ENCODE peak calls at places on chromosome 2, in four cellular contexts. F, S, R and Y are unnamed samples.

GRCh38 chr2:121334581-121335293 is 49.7 kb upstream of the TFCP2L1 start:
- DNase-seq in R (no peak), S (no peak), F (no peak), Y (no peak)

GRCh38 chr2:114426111-114426510 is 16.3 kb upstream of the DPP10 start:
- DNase-seq in R (no peak), S (no peak), F (no peak), Y (no peak)

GRCh38 chr2:148046802-148047201 is 25.9 kb downstream of the MBD5 start:
- DNase-seq in R (no peak), F (no peak), S (no peak), Y (no peak)

GRCh38 chr2:56314809-56315208 is 131.0 kb downstream of the CCDC85A start:
- DNase-seq in S (no peak), R (no peak), F (no peak), Y (no peak)

GRCh38 chr2:27502149-27502548 is 5.5 kb downstream of the GCKR start:
- DNase-seq in S (no peak), R (no peak), F (no peak), Y (no peak)

GRCh38 chr2:10930731-10931516 is 19.2 kb downstream of the KCNF1 start:
- DNase-seq in F (no peak), S (no peak), R (no peak), Y (no peak)

GRCh38 chr2:240146141-240146561 is 5.7 kb upstream of the OTOS start:
- DNase-seq in R (peak; percentile 77), S (no peak), F (no peak), Y (no peak)

GRCh38 chr2:201432551-201433388 is 18.5 kb downstream of the TRAK2 start:
- DNase-seq in F (no peak), R (peak; percentile 80), S (no peak), Y (no peak)

GRCh38 chr2:144032566-144032965 is 487.4 kb downstream of the ZEB2 start:
- DNase-seq in F (no peak), R (no peak), S (no peak), Y (no peak)

GRCh38 chr2:179486969-179487752 is 222.5 kb upstream of the SESTD1 start:
- DNase-seq in R (no peak), S (no peak), F (no peak), Y (no peak)

GRCh38 chr2:182097571-182097970 is 111.9 kb downstream of the PPP1R1C start:
- DNase-seq in F (no peak), R (no peak), S (no peak), Y (no peak)

GRCh38 chr2:238786792-238787490 is 60.9 kb upstream of the TWIST2 start:
- DNase-seq in F (no peak), R (no peak), S (no peak), Y (no peak)

GRCh38 chr2:239746847-239747246 is 278.3 kb downstream of the NDUFA10 start:
- DNase-seq in F (no peak), R (no peak), S (no peak), Y (no peak)

GRCh38 chr2:60890393-60890707 is 9.0 kb downstream of the REL start:
- DNase-seq in R (no peak), F (no peak), S (no peak), Y (no peak)
- H3K79me2 ChIP-seq in R (peaks cover 19% of the 10 kb centered on the region), F (peaks cover 36% of the 10 kb centered on the region), S (no peaks in the 10 kb centered on the region), Y (peaks cover 96% of the 10 kb centered on the region)

GRCh38 chr2:135561925-135562324 is 30.6 kb downstream of the R3HDM1 start:
- DNase-seq in R (no peak), S (no peak), F (no peak), Y (no peak)
- TF ChIP-seq EZH2phosphoT487 in R (no peak), S (no peak), F (no peak), Y (no peak)

GRCh38 chr2:37682473-37682872 is 11.0 kb upstream of the CDC42EP3 start:
- DNase-seq in R (no peak), F (no peak), S (no peak), Y (no peak)
- H3K79me2 ChIP-seq in R (no peaks in the 10 kb centered on the region), F (no peaks in the 10 kb centered on the region), S (no peaks in the 10 kb centered on the region), Y (no peaks in the 10 kb centered on the region)

GRCh38 chr2:232008907-232009638 is 47.6 kb downstream of the DIS3L2 start:
- DNase-seq in F (no peak), R (no peak), S (no peak), Y (no peak)

GRCh38 chr2:232014681-232015080 is 53.2 kb downstream of the DIS3L2 start:
- DNase-seq in S (no peak), R (no peak), F (no peak), Y (no peak)

GRCh38 chr2:232018191-232018590 is 56.7 kb downstream of the DIS3L2 start:
- DNase-seq in R (no peak), F (no peak), S (no peak), Y (no peak)

GRCh38 chr2:232009639-232010274 is 48.2 kb downstream of the DIS3L2 start:
- DNase-seq in R (no peak), S (no peak), F (no peak), Y (no peak)

GRCh38 chr2:232013701-232014353 is 52.3 kb downstream of the DIS3L2 start:
- DNase-seq in R (peak; percentile 5), F (no peak), S (peak; percentile 37), Y (no peak)
- TF ChIP-seq EZH2phosphoT487 in R (no peak), F (no peak), S (no peak), Y (no peak)

GRCh38 chr2:3102081-3102914 is 275.3 kb downstream of the EIPR1 start:
- DNase-seq in R (peak; percentile 53), F (no peak), S (no peak), Y (no peak)
- H3K79me2 ChIP-seq in R (no peaks in the 10 kb centered on the region), F (no peaks in the 10 kb centered on the region), S (no peaks in the 10 kb centered on the region), Y (no peaks in the 10 kb centered on the region)

GRCh38 chr2:166610180-166610919 is 116.3 kb upstream of the SCN7A start:
- DNase-seq in R (no peak), F (no peak), S (no peak), Y (no peak)
- TF ChIP-seq EZH2phosphoT487 in R (no peak), F (no peak), S (no peak), Y (no peak)